ENCODE peak calls at places on chromosomes 5 and 9, in seven cellular contexts. One of them, this sample, is unnamed.
A peak's percentile ranks its signal among the peaks of the same experiment; 100 is the strongest.

GRCh38 chr5:90548069-90548593 is 10.5 kb upstream of the ADGRV1 start:
- DNase-seq in bronchial epithelial cell: peak; percentile 46
- DNase-seq in sigmoid colon: no peak
- DNase-seq in foreskin fibroblast: no peak
- DNase-seq in PC-3: peak; percentile 98
- DNase-seq in GM12864: no peak
- DNase-seq in epithelial cell of esophagus: no peak
- DNase-seq in this sample: peak; percentile 74

GRCh38 chr5:1386274-1386717 is 41.4 kb upstream of the CLPTM1L start:
- DNase-seq in bronchial epithelial cell: peak; percentile 3
- DNase-seq in sigmoid colon: no peak
- DNase-seq in foreskin fibroblast: peak; percentile 18
- DNase-seq in PC-3: peak; percentile 51
- DNase-seq in GM12864: no peak
- DNase-seq in epithelial cell of esophagus: peak; percentile 24
- DNase-seq in this sample: peak; percentile 39

GRCh38 chr9:4967521-4967920 is 17.6 kb upstream of the JAK2 start:
- DNase-seq in bronchial epithelial cell: no peak
- DNase-seq in sigmoid colon: no peak
- DNase-seq in foreskin fibroblast: no peak
- DNase-seq in PC-3: no peak
- DNase-seq in GM12864: no peak
- DNase-seq in epithelial cell of esophagus: no peak
- DNase-seq in this sample: no peak

GRCh38 chr5:89498699-89499098 is 615.7 kb upstream of the MEF2C start:
- DNase-seq in bronchial epithelial cell: no peak
- DNase-seq in sigmoid colon: no peak
- DNase-seq in foreskin fibroblast: no peak
- DNase-seq in PC-3: no peak
- DNase-seq in GM12864: no peak
- DNase-seq in epithelial cell of esophagus: no peak
- DNase-seq in this sample: no peak

GRCh38 chr5:68011801-68012200 is 203.8 kb upstream of the PIK3R1 start:
- DNase-seq in bronchial epithelial cell: no peak
- DNase-seq in sigmoid colon: no peak
- DNase-seq in foreskin fibroblast: no peak
- DNase-seq in PC-3: no peak
- DNase-seq in GM12864: no peak
- DNase-seq in epithelial cell of esophagus: no peak
- DNase-seq in this sample: no peak

GRCh38 chr9:20624201-20625002 is 2.1 kb upstream of the MLLT3 start:
- DNase-seq in bronchial epithelial cell: peak; percentile 74
- DNase-seq in sigmoid colon: peak; percentile 74
- DNase-seq in foreskin fibroblast: peak; percentile 69
- DNase-seq in PC-3: peak; percentile 81
- DNase-seq in GM12864: peak; percentile 63
- DNase-seq in epithelial cell of esophagus: peak; percentile 80
- DNase-seq in this sample: peak; percentile 42

GRCh38 chr5:177494356-177495195 is 2.8 kb downstream of the PDLIM7 start:
- DNase-seq in bronchial epithelial cell: peak; percentile 80
- DNase-seq in sigmoid colon: peak; percentile 91
- DNase-seq in foreskin fibroblast: peak; percentile 88
- DNase-seq in PC-3: peak; percentile 90
- DNase-seq in GM12864: no peak
- DNase-seq in epithelial cell of esophagus: peak; percentile 86
- DNase-seq in this sample: peak; percentile 95

GRCh38 chr9:126452036-126452595 is 125.5 kb downstream of the MVB12B start:
- DNase-seq in bronchial epithelial cell: no peak
- DNase-seq in sigmoid colon: no peak
- DNase-seq in foreskin fibroblast: no peak
- DNase-seq in PC-3: no peak
- DNase-seq in GM12864: no peak
- DNase-seq in epithelial cell of esophagus: no peak
- DNase-seq in this sample: no peak

GRCh38 chr9:76456202-76456926 is 2.6 kb upstream of the GCNT1 start:
- DNase-seq in bronchial epithelial cell: peak; percentile 14
- DNase-seq in sigmoid colon: no peak
- DNase-seq in foreskin fibroblast: peak; percentile 31
- DNase-seq in PC-3: peak; percentile 7
- DNase-seq in GM12864: no peak
- DNase-seq in epithelial cell of esophagus: peak; percentile 13
- DNase-seq in this sample: peak; percentile 27

GRCh38 chr9:83304686-83305085 is 233.5 kb downstream of the FRMD3 start:
- DNase-seq in bronchial epithelial cell: no peak
- DNase-seq in sigmoid colon: peak; percentile 93
- DNase-seq in foreskin fibroblast: peak; percentile 73
- DNase-seq in PC-3: no peak
- DNase-seq in GM12864: no peak
- DNase-seq in epithelial cell of esophagus: no peak
- DNase-seq in this sample: no peak

GRCh38 chr5:77637170-77638074 is 1.1 kb downstream of the OTP start:
- DNase-seq in bronchial epithelial cell: no peak
- DNase-seq in sigmoid colon: no peak
- DNase-seq in foreskin fibroblast: no peak
- DNase-seq in PC-3: no peak
- DNase-seq in GM12864: no peak
- DNase-seq in epithelial cell of esophagus: no peak
- DNase-seq in this sample: no peak

GRCh38 chr5:137372386-137373160 is 126.6 kb downstream of the SPOCK1 start:
- DNase-seq in bronchial epithelial cell: no peak
- DNase-seq in sigmoid colon: no peak
- DNase-seq in foreskin fibroblast: peak; percentile 26
- DNase-seq in PC-3: peak; percentile 12
- DNase-seq in GM12864: no peak
- DNase-seq in epithelial cell of esophagus: no peak
- DNase-seq in this sample: no peak

GRCh38 chr5:126814721-126815404 is 37.9 kb downstream of the LMNB1 start:
- DNase-seq in bronchial epithelial cell: peak; percentile 62
- DNase-seq in sigmoid colon: no peak
- DNase-seq in foreskin fibroblast: peak; percentile 15
- DNase-seq in PC-3: peak; percentile 10
- DNase-seq in GM12864: no peak
- DNase-seq in epithelial cell of esophagus: peak; percentile 48
- DNase-seq in this sample: no peak

DNA sequence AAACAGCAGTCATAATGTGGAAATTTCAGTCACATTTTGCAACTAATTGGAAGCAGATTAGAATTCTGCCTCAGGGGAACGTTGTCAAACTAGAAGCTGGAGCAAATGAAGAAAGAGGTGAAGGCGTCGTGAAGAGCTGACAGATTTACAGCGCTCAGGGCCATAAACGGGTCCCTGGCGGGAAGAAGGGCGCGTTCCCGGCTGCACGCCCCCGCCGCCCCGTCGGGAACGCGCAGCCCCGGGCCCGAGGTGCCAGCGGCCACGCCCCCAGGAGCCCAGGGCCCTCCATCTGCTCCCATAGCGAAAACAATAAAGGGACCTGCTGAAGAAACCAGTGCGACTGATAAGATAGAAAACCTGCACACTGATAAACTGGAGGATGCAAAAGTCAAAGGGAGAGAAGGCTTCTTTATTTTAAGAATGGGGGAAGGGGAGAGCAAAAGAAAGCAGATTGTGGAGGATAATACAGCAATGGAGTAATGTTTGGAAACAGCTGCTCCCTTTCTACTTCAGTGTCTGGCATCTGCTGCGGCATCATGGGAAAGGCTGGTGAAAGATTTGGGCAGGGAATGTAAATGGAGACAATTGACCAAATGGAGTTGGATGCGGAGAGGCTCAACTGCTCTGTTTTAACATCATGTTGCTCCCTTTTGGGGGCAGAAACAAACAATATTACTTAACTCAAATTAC is 11.1 kb downstream of the ZNF608 start:
- DNase-seq in bronchial epithelial cell: no peak
- DNase-seq in sigmoid colon: no peak
- DNase-seq in foreskin fibroblast: peak; percentile 88
- DNase-seq in PC-3: no peak
- DNase-seq in GM12864: no peak
- DNase-seq in epithelial cell of esophagus: no peak
- DNase-seq in this sample: no peak
- TF ChIP-seq CTCF in bronchial epithelial cell: no peak
- TF ChIP-seq CTCF in sigmoid colon: no peak
- TF ChIP-seq CTCF in foreskin fibroblast: no peak
- TF ChIP-seq CTCF in PC-3: no peak
- TF ChIP-seq CTCF in GM12864: no peak
- TF ChIP-seq CTCF in epithelial cell of esophagus: no peak
- TF ChIP-seq CTCF in this sample: no peak

GRCh38 chr5:169721771-169722170 is 84.7 kb downstream of the DOCK2 start:
- DNase-seq in bronchial epithelial cell: no peak
- DNase-seq in sigmoid colon: no peak
- DNase-seq in foreskin fibroblast: no peak
- DNase-seq in PC-3: no peak
- DNase-seq in GM12864: no peak
- DNase-seq in epithelial cell of esophagus: no peak
- DNase-seq in this sample: no peak
- TF ChIP-seq CTCF in bronchial epithelial cell: no peak
- TF ChIP-seq CTCF in sigmoid colon: no peak
- TF ChIP-seq CTCF in foreskin fibroblast: no peak
- TF ChIP-seq CTCF in PC-3: peak; percentile 31
- TF ChIP-seq CTCF in GM12864: no peak
- TF ChIP-seq CTCF in epithelial cell of esophagus: no peak
- TF ChIP-seq CTCF in this sample: no peak

GRCh38 chr5:58717303-58718012 is 134.6 kb downstream of the RAB3C start:
- DNase-seq in bronchial epithelial cell: no peak
- DNase-seq in sigmoid colon: no peak
- DNase-seq in foreskin fibroblast: no peak
- DNase-seq in PC-3: no peak
- DNase-seq in GM12864: no peak
- DNase-seq in epithelial cell of esophagus: no peak
- DNase-seq in this sample: no peak
- TF ChIP-seq CTCF in bronchial epithelial cell: no peak
- TF ChIP-seq CTCF in sigmoid colon: no peak
- TF ChIP-seq CTCF in foreskin fibroblast: no peak
- TF ChIP-seq CTCF in PC-3: no peak
- TF ChIP-seq CTCF in GM12864: no peak
- TF ChIP-seq CTCF in epithelial cell of esophagus: no peak
- TF ChIP-seq CTCF in this sample: no peak

DNA sequence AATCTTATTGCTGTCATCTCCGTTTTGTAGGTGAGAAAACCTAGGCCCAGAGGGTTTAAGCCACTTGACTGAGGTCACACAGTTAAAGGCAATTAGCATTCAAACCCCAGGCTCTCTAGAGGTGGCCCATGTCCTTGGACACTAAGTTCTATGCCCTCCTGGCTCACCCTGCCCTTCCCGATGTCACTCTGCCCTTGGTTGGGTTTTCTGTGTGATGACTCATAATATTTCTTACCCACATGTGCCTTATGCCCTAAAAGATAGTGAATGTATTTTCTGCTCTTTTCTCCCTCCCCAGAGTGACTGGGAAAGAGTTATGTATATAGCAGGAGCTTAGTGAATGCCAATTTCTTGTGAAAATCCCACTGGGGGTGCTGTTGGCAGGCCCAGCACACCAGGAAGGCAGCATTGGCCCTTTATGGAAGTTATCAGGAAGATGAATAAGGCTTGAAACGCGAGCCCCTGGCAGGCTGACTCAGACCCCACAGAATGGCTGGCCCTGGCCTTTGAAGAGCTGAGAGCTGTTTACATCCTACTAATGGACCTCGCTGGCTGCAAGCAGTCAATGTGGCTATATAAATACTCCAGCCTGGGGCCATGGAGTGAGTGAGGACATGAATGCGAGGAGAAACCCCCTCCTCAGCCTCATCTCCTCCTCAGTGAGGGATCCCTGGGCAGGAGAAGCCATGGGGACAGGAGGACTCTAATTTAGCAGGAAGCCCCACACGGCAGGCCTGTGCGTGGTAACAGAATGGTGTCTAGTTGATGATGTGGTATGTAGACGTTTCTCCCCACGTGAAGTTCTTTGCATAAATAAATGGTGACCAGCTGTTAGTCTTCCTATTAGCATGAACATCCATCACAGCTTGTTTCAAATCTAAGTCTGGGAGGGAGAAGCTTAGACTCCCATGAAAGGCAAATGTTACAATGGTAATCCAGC is 174.8 kb upstream of the PITX1 start:
- DNase-seq in bronchial epithelial cell: peak; percentile 86
- DNase-seq in sigmoid colon: peak; percentile 79
- DNase-seq in foreskin fibroblast: peak; percentile 97
- DNase-seq in PC-3: peak; percentile 87
- DNase-seq in GM12864: no peak
- DNase-seq in epithelial cell of esophagus: peak; percentile 89
- DNase-seq in this sample: peak; percentile 68
- TF ChIP-seq CTCF in bronchial epithelial cell: peak; percentile 9
- TF ChIP-seq CTCF in sigmoid colon: no peak
- TF ChIP-seq CTCF in foreskin fibroblast: peak; percentile 18
- TF ChIP-seq CTCF in PC-3: peak; percentile 55
- TF ChIP-seq CTCF in GM12864: no peak
- TF ChIP-seq CTCF in epithelial cell of esophagus: no peak
- TF ChIP-seq CTCF in this sample: no peak

DNA sequence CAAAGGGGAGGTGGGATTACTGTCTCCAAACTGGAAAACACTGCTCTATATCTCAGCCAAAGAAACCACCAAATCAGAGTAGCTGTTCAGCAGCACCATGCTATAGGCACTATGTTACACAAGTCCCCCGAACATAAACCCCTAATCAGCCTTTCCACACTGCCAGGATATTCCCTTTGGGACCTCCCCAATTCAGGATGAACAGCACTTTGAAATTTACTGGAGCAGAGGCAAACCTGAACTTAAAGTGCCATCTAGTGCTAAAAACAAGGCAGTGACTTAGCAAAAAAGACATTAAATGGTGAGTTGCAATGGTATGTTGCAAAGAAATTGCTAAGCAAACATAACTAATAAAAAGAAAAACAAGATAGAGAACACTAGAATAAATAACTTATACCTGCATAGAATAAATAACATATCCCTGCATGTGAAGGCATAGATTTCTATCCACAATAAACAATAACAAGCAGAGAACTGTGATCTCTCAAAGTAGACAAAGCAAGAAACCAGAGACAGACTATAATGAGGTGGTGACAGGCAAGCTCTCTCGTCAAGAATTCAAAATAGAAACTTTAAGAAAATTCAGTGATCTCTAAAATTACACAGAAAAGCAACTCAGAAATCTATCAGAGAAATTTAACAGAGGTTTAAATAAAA is 584.4 kb upstream of the ACO1 start:
- DNase-seq in bronchial epithelial cell: peak; percentile 60
- DNase-seq in sigmoid colon: no peak
- DNase-seq in foreskin fibroblast: peak; percentile 2
- DNase-seq in PC-3: peak; percentile 41
- DNase-seq in GM12864: no peak
- DNase-seq in epithelial cell of esophagus: peak; percentile 66
- DNase-seq in this sample: no peak
- TF ChIP-seq CTCF in bronchial epithelial cell: peak; percentile 57
- TF ChIP-seq CTCF in sigmoid colon: peak; percentile 45
- TF ChIP-seq CTCF in foreskin fibroblast: no peak
- TF ChIP-seq CTCF in PC-3: peak; percentile 66
- TF ChIP-seq CTCF in GM12864: peak; percentile 50
- TF ChIP-seq CTCF in epithelial cell of esophagus: peak; percentile 74
- TF ChIP-seq CTCF in this sample: no peak

GRCh38 chr9:78003730-78004129 is 27.9 kb downstream of the GNAQ start:
- DNase-seq in bronchial epithelial cell: no peak
- DNase-seq in sigmoid colon: no peak
- DNase-seq in foreskin fibroblast: no peak
- DNase-seq in PC-3: no peak
- DNase-seq in GM12864: no peak
- DNase-seq in epithelial cell of esophagus: no peak
- DNase-seq in this sample: no peak
- TF ChIP-seq CTCF in bronchial epithelial cell: no peak
- TF ChIP-seq CTCF in sigmoid colon: no peak
- TF ChIP-seq CTCF in foreskin fibroblast: no peak
- TF ChIP-seq CTCF in PC-3: no peak
- TF ChIP-seq CTCF in GM12864: no peak
- TF ChIP-seq CTCF in epithelial cell of esophagus: no peak
- TF ChIP-seq CTCF in this sample: no peak

This sample was measured in Calu3.